ENCODE peak calls at places on chromosomes 6 and 20, in seven cellular contexts. K is AG04450; N is heart right ventricle; P is CD8-positive, alpha-beta T cell; J is GM23248; S is CD4-positive, CD25-positive, alpha-beta regulatory T cell; R is cardiac muscle cell. W is an unnamed sample.

GRCh38 chr20:59571591-59572314 is 32.6 kb upstream of the PHACTR3 start:
- DNase-seq in K (peak; percentile 23), S (peak; percentile 36), P (peak; percentile 31), R (peak; percentile 59), N (peak; percentile 66), J (peak; percentile 78), W (no peak)

GRCh38 chr6:57262901-57263694 is 41.0 kb upstream of the RAB23 start:
- DNase-seq in S (no peak), R (no peak), J (peak; percentile 97), P (no peak), K (peak; percentile 84), N (no peak), W (no peak)

GRCh38 chr6:7215140-7215539 is 97.9 kb downstream of the SSR1 start:
- DNase-seq in S (no peak), R (no peak), N (no peak), J (no peak), P (no peak), K (no peak), W (no peak)

GRCh38 chr6:135209803-135210202 is 28.7 kb downstream of the MYB start:
- DNase-seq in S (peak; percentile 33), J (no peak), P (no peak), K (no peak), R (no peak), N (no peak), W (no peak)

GRCh38 chr6:14118091-14118439 is 493 bp downstream of the CD83 start:
- DNase-seq in J (no peak), K (no peak), S (peak; percentile 14), R (no peak), P (peak; percentile 7), N (no peak), W (no peak)

GRCh38 chr6:81801489-81801888 is 49.0 kb upstream of the TENT5A start:
- DNase-seq in J (no peak), N (no peak), R (no peak), K (no peak), P (no peak), S (no peak), W (no peak)

GRCh38 chr6:154306696-154307095 is 49.9 kb downstream of the IPCEF1 start:
- DNase-seq in J (no peak), K (no peak), P (no peak), N (no peak), R (no peak), S (no peak), W (no peak)

GRCh38 chr6:154410619-154411044 is 54.0 kb upstream of the IPCEF1 start:
- DNase-seq in N (no peak), K (peak; percentile 91), J (peak; percentile 95), P (no peak), S (no peak), R (peak; percentile 42), W (no peak)

DNA sequence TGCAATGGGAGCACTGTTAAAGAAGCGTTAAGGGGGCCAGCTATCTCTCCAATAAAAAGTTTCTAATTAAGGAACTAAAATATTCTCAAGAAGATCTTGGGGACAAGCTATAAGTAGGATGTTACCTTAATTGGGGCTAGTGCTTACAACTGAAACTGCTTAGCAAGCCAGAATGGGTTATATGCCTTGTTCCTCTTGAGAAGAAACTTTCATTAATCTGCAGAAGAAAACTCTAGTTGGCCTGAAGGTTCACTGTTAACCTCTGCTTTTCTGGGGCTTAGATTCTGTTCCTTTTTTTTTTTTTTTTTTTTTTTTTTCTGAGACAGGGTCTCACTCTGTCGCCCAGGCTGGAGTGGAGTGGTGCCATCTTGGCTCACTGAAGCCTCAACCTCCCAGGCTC is 82.2 kb downstream of the BACH2 start:
- DNase-seq in P (no peak), N (no peak), S (no peak), R (no peak), J (no peak), K (no peak), W (no peak)
- H3K27me3 ChIP-seq in P (no peaks in the 10 kb centered on the region), N (no peaks in the 10 kb centered on the region), S (no peaks in the 10 kb centered on the region), R (no peaks in the 10 kb centered on the region), J (no peaks in the 10 kb centered on the region), K (no peaks in the 10 kb centered on the region), W (no peaks in the 10 kb centered on the region)

DNA sequence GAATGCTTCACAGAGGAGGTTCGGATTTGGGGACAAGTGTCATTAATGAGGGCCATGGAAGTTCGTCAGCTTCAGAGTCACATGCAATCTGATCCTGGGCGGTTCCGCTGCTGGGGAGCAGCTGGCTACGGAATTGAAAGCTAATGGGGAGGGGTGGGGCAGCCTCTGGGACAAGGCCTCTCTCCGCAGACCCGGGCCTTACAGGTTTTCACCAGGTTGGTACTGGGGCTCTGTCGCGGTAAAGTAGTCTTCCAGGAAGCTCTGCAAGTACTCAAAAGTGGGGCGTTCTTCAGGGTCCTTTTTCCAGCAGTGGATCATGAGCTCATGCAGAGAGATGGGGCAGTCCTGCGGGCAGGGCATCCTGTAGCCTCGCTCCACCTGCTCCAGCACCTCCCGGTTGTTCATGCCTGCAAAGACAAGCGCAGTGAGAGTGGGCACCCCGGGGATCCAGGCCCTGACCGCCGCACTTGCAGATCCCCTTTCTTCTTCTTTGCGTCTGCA is 55.9 kb upstream of the TRAF3IP2 start:
- DNase-seq in R (peak; percentile 42), K (no peak), S (no peak), N (peak; percentile 23), P (no peak), J (no peak), W (peak; percentile 48)
- H3K4me3 ChIP-seq in R (no peak overlapping the region), K (no peak overlapping the region), S (no peak overlapping the region), N (no peak overlapping the region), P (no peak overlapping the region), J (no peak overlapping the region), W (no peak overlapping the region)

GRCh38 chr20:32535953-32536823 is 48.9 kb downstream of the NOL4L start:
- DNase-seq in R (peak; percentile 71), S (peak; percentile 87), N (peak; percentile 48), P (peak; percentile 76), K (no peak), J (peak; percentile 39), W (peak; percentile 62)
- H3K27me3 ChIP-seq in R (no peaks in the 10 kb centered on the region), S (no peaks in the 10 kb centered on the region), N (peaks cover 3% of the 10 kb centered on the region), P (no peaks in the 10 kb centered on the region), K (peaks cover 23% of the 10 kb centered on the region), J (no peaks in the 10 kb centered on the region), W (peaks cover 19% of the 10 kb centered on the region)

GRCh38 chr20:56865055-56865454 is 235.9 kb downstream of the TFAP2C start:
- DNase-seq in J (peak; percentile 55), R (no peak), N (no peak), K (no peak), P (no peak), S (no peak), W (no peak)

GRCh38 chr20:56859039-56859750 is 230.1 kb downstream of the TFAP2C start:
- DNase-seq in P (no peak), N (no peak), S (no peak), R (no peak), J (no peak), K (no peak), W (no peak)

GRCh38 chr20:56861590-56861989 is 232.5 kb downstream of the TFAP2C start:
- DNase-seq in K (no peak), S (no peak), R (no peak), P (no peak), N (no peak), J (no peak), W (no peak)

GRCh38 chr20:56859751-56860366 is 230.8 kb downstream of the TFAP2C start:
- DNase-seq in J (no peak), N (no peak), P (no peak), S (no peak), K (no peak), R (no peak), W (no peak)

GRCh38 chr20:56860413-56860812 is 231.3 kb downstream of the TFAP2C start:
- DNase-seq in S (no peak), K (no peak), P (no peak), J (peak; percentile 39), R (no peak), N (no peak), W (no peak)
- H3K4me3 ChIP-seq in S (no peak overlapping the region), K (no peak overlapping the region), P (no peak overlapping the region), J (no peak overlapping the region), R (no peak overlapping the region), N (no peak overlapping the region), W (no peak overlapping the region)

GRCh38 chr20:3679749-3680700 is 1.8 kb downstream of the ADAM33 start:
- DNase-seq in J (peak; percentile 91), K (peak; percentile 27), P (no peak), S (no peak), N (peak; percentile 58), R (no peak), W (no peak)

GRCh38 chr20:3680701-3681351 is 984 bp downstream of the ADAM33 start:
- DNase-seq in J (peak; percentile 39), N (no peak), R (no peak), K (no peak), S (no peak), P (no peak), W (no peak)

GRCh38 chr20:3678198-3678597 is 3.6 kb downstream of the ADAM33 start:
- DNase-seq in K (no peak), N (no peak), P (no peak), J (no peak), S (no peak), R (no peak), W (no peak)

GRCh38 chr20:3677733-3678132 is 4.1 kb downstream of the ADAM33 start:
- DNase-seq in K (no peak), J (peak; percentile 45), N (peak; percentile 62), S (no peak), R (no peak), P (no peak), W (no peak)

DNA sequence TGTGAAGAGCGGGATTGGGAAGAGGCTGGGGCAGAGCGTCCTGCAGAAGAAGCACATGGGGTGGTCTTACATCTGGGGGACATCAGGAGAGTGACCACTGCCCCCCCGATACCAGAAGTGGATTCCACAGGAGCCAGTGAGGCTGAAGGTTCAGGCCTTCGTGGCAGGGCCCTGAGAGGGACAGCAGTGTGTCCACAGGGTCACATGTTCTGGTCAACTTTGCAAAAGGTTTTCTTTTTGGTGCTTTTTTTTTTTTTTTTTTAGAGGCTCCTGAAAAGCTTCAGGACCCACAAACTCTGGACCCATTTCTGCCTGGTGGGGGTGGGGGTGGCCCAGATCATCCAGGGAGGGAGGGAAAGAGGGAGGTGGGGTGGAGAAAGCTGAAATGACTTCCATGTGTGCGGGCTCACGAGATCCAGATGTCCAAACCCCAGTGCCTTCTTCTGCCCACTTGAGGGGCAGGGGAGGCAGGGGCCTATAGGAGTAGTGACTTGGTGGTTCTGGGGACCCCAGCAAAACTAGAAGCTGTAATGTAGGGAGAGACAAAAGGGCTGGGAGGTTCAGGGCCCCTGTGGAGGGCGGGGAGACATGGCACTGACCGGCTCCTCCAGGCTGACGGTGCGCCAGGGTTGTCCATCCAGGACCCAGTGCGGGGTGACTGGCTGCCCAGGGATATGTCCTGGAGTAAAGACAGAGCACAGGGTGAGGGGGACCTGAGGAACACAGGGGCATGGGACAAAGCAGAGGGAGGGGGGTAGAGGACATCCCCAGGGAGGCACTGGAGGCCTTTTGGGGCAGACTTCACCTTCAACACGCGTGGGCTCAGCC is 2.7 kb downstream of the ADAM33 start:
- DNase-seq in S (no peak), K (no peak), N (no peak), J (peak; percentile 55), R (no peak), P (no peak), W (no peak)
- H3K27me3 ChIP-seq in S (peaks cover 2% of the 10 kb centered on the region), K (no peaks in the 10 kb centered on the region), N (peaks cover 43% of the 10 kb centered on the region), J (no peaks in the 10 kb centered on the region), R (peaks cover 39% of the 10 kb centered on the region), P (no peaks in the 10 kb centered on the region), W (peaks cover 80% of the 10 kb centered on the region)

W was measured in left lung.